ENCODE peak calls at places on chromosomes 6 and 20, in eight cellular contexts. P is neural progenitor cell, L is GM12865, C is WERI-Rb-1, G is cardiac fibroblast, B is colonic mucosa, W is GM12864, V is fibroblast of lung. T is an unnamed sample.
A peak's percentile ranks its signal among the peaks of the same experiment; 100 is the strongest.

GRCh38 chr6:17972074-17972966 is 15.1 kb downstream of the KIF13A start:
- DNase-seq in C (no peak), W (no peak), L (no peak), B (no peak), G (no peak), V (no peak), P (no peak), T (no peak)

GRCh38 chr6:50240986-50241385 is 191.3 kb upstream of the DEFB112 start:
- DNase-seq in V (no peak), G (no peak), P (no peak), W (no peak), L (no peak), C (no peak), B (no peak), T (no peak)

GRCh38 chr6:139027620-139028182 is 844 bp upstream of the ABRACL start:
- DNase-seq in W (no peak), C (no peak), B (peak; percentile 63), G (peak; percentile 31), L (peak; percentile 80), P (peak; percentile 42), V (peak; percentile 45), T (peak; percentile 22)

GRCh38 chr20:24978493-24978892 is 14.1 kb downstream of the APMAP start:
- DNase-seq in C (no peak), B (peak; percentile 10), L (no peak), P (no peak), G (no peak), W (no peak), V (no peak), T (no peak)

GRCh38 chr6:12030993-12031550 is 19.0 kb downstream of the HIVEP1 start:
- DNase-seq in V (peak; percentile 57), P (no peak), B (no peak), C (no peak), G (no peak), L (peak; percentile 51), W (no peak), T (no peak)

GRCh38 chr6:11367638-11368199 is 135.3 kb upstream of the NEDD9 start:
- DNase-seq in L (no peak), W (no peak), G (no peak), B (peak; percentile 32), P (peak; percentile 13), C (no peak), V (no peak), T (no peak)

GRCh38 chr6:29757701-29758293 is 34.6 kb downstream of the HLA-F start:
- DNase-seq in P (no peak), L (no peak), W (no peak), G (no peak), V (no peak), C (peak; percentile 60), B (peak; percentile 10), T (no peak)

GRCh38 chr20:59925894-59926293 is 7.5 kb downstream of the SYCP2 start:
- DNase-seq in P (no peak), W (no peak), B (no peak), V (no peak), C (no peak), G (no peak), L (no peak), T (no peak)

GRCh38 chr20:6709865-6710595 is 57.5 kb upstream of the BMP2 start:
- DNase-seq in P (no peak), B (no peak), L (no peak), V (peak; percentile 50), W (no peak), C (no peak), G (no peak), T (no peak)

GRCh38 chr20:15487030-15487429 is 1086.2 kb downstream of the KIF16B start:
- DNase-seq in B (no peak), C (no peak), P (no peak), W (no peak), V (peak; percentile 13), L (no peak), G (no peak), T (no peak)

GRCh38 chr20:15494841-15495240 is 1078.4 kb downstream of the KIF16B start:
- DNase-seq in L (no peak), C (no peak), G (no peak), B (no peak), W (no peak), V (no peak), P (no peak), T (no peak)

GRCh38 chr20:15487682-15488081 is 1085.6 kb downstream of the KIF16B start:
- DNase-seq in P (no peak), V (no peak), W (no peak), B (no peak), L (no peak), C (no peak), G (no peak), T (no peak)

GRCh38 chr20:15496501-15497039 is 1076.7 kb downstream of the KIF16B start:
- DNase-seq in W (no peak), B (no peak), P (no peak), V (no peak), G (no peak), L (no peak), C (no peak), T (no peak)

DNA sequence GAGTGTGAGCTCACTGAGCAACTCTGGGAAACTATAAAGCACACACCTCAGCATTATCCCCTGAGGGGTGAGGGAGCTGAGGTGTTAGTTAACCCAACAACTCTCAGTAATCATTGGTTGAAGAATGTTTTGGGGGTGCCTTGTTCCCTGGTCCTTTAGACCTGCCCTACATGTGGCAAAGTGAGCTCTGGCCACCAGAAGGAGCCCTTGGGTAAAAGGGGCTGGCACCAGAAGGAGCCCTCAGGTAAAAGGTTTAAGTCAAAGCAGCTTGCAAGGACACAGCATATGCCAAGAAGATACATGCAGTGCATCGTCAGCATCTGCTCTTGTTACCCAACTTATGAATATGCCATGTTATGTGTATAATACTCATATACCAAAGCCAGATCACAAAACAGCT is 1081.7 kb downstream of the KIF16B start:
- DNase-seq in C (peak; percentile 59), L (peak; percentile 43), P (peak; percentile 30), G (no peak), B (no peak), W (no peak), V (no peak), T (no peak)
- TF ChIP-seq CTCF in C (peak; percentile 64), L (peak; percentile 27), P (peak; percentile 56), G (no peak), B (peak; percentile 11), W (peak; percentile 43), V (no peak), T (peak; percentile 63)

DNA sequence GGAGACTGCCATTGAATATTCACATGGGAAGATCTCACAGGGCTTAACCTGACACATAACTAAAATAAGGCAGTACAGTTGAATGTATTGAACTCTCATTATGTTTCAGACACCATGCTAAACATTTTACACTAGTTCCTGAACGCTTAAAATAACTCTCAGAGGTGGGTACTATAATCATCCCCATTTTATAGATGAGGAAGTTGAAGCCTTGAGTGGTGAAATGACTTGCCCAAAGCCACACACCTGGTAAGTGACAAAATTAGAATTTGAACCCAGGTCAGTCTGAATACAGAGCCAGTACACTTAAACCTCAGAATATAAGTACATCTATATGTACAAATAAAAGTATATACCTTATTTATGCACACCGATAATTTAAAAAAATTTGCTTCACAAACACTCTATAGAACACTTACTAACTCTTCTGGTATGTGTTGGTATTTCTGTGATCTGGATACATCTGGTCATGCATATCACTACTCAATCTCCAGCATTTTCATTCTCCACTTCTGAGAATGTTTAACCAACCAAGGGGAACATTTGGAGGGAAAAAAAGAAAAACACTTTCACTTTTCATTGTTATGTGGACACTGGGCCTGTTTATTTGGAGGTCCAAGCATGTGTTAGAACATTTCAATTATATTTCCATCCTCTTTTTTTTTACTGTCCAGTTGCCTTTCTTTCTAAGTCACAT is 4.6 kb upstream of the BICRAL start:
- DNase-seq in W (peak; percentile 74), C (no peak), B (no peak), P (no peak), L (peak; percentile 83), G (peak; percentile 49), V (peak; percentile 60), T (peak; percentile 80)
- H3K4me3 ChIP-seq in W (no peak overlapping the region), C (no peak overlapping the region), B (no peak overlapping the region), P (no peak overlapping the region), L (peak overlapping the region; percentile 26), G (no peak overlapping the region), V (no peak overlapping the region), T (peak overlapping the region; percentile 21)

DNA sequence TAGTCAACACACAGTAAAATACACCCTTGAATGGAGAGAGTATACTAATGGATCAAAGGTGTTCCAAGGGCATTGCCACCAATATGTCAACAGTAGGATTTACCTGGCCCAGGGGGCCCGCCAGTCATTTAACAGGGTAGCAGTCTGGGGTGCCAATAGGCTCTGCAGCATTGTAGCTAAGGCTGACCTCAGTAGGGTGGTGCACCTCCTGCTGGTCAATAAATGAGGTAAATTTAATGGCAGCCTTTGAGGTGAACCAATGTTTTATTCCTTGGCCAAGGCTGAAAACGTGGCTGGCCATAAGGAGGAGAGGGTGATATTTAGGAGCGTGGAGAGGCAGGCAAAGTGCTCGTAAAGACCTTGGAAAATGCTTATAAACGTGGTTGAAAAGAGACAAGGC is 147.2 kb downstream of the RPS12 start:
- DNase-seq in P (peak; percentile 23), V (no peak), G (no peak), C (no peak), W (no peak), L (peak; percentile 27), B (no peak), T (no peak)
- TF ChIP-seq CTCF in P (peak; percentile 30), V (no peak), G (no peak), C (peak; percentile 20), W (no peak), L (peak; percentile 35), B (no peak), T (peak; percentile 55)

DNA sequence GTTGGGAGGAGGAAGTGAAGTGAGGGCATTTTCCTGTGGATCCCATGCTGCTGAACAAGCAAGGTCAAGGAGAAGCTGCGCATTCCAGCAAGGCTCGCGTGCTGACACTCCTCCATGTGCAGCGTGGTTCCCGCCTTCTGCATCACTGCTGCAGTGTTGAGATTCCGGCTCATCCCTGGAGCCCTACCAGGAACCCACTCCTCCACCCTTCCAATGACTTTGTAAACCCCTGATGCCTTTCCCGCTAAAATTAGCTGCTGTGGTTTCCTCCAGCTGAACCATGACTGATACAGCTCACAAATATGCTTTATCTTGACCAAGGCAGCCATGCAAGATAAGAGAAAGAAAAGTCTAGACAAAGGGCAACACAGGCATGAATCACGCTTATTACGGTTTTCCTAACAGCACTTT is 14.0 kb upstream of the BNIP5 start:
- DNase-seq in B (no peak), P (no peak), W (no peak), G (peak; percentile 77), V (peak; percentile 99), L (no peak), C (no peak), T (no peak)
- H3K4me3 ChIP-seq in B (no peak overlapping the region), P (no peak overlapping the region), W (no peak overlapping the region), G (no peak overlapping the region), V (no peak overlapping the region), L (no peak overlapping the region), C (no peak overlapping the region), T (no peak overlapping the region)